ENCODE peak calls at places on chromosome 4, in five cellular contexts. U is IMR-90, A is A549, P is HepG2, C is H1. D is an unnamed sample.

GRCh38 chr4:179624768-179625181 is 2182.5 kb upstream of the AGA start:
- DNase-seq in U (peak), A (no peak), P (no peak), C (no peak), D (no peak)

GRCh38 chr4:9969526-9970398 is 51.5 kb downstream of the SLC2A9 start:
- DNase-seq in U (no peak), A (no peak), P (no peak), C (no peak), D (no peak)

GRCh38 chr4:158835456-158836369 is 66.9 kb downstream of the FNIP2 start:
- DNase-seq in U (no peak), A (no peak), P (no peak), C (no peak), D (peak)

GRCh38 chr4:169791064-169791463 is 33.3 kb upstream of the HPF1 start:
- DNase-seq in U (no peak), A (peak), P (no peak), C (no peak), D (no peak)

GRCh38 chr4:113987382-113987930 is 8.0 kb upstream of the ARSJ start:
- DNase-seq in U (no peak), A (no peak), P (no peak), C (peak), D (no peak)

GRCh38 chr4:38242110-38242509 is 281.9 kb downstream of the PTTG2 start:
- DNase-seq in U (no peak), A (no peak), P (no peak), C (no peak), D (no peak)

GRCh38 chr4:178462710-178463109 is 1020.5 kb upstream of the AGA start:
- DNase-seq in U (no peak), A (no peak), P (no peak), C (no peak), D (no peak)

GRCh38 chr4:87209696-87210095 is 10.7 kb downstream of the KLHL8 start:
- DNase-seq in U (no peak), A (no peak), P (no peak), C (no peak), D (no peak)

GRCh38 chr4:55876387-55876786 is 22.9 kb downstream of the EXOC1 start:
- DNase-seq in U (no peak), A (no peak), P (no peak), C (no peak), D (no peak)

GRCh38 chr4:155007660-155008176 is 200.7 kb upstream of the NPY2R start:
- DNase-seq in U (no peak), A (no peak), P (no peak), C (no peak), D (no peak)

GRCh38 chr4:48746608-48747374 is 33.3 kb downstream of the FRYL start:
- DNase-seq in U (no peak), A (no peak), P (no peak), C (no peak), D (no peak)

GRCh38 chr4:64584981-64585557 is 175.8 kb upstream of the TECRL start:
- DNase-seq in U (peak), A (peak), P (peak), C (no peak), D (peak)
- TF ChIP-seq USF2 in U (no peak), A (no peak), P (no peak), C (no peak), D (no peak)

DNA sequence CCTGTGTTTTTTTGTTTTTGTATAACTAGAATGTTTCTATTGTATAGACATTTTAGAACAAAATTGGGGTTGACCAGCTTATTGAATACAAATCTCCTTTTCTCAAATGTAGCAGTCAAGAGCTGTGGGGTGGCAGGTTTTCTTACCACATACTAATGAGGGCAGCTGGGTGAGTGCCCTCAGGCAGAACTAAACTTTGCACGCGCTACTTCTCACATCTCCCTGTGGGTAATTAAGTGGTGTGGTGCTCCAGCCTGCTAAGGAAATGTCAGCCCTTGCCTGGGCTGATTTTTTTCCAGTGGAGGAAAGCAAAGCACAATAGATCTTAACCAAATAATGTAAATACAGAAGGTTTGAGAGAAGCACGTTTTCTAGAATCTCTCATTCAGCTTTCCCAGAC is 717.6 kb upstream of the TENM3 start:
- DNase-seq in U (no peak), A (no peak), P (no peak), C (no peak), D (no peak)
- TF ChIP-seq USF2 in U (no peak), A (no peak), P (no peak), C (no peak), D (no peak)

DNA sequence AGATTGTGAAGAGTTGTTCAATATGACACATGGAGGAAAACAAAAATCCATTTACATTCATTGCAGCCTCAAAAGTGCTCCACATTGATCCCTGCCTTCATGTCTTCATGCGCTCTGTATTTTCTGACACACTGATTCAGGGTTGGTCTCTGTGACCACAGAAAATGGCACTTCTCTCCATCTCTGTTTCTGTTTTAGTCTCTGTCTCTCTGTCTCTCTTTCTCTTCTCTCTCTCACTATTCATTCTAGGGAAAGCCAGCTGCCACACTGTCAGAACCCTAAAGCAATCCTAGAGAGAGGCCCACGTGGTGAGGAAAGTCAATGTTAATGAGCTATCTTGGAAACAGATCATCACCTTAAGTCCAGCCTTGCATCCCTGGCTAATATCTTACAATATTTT is 2238.4 kb downstream of the PCDH7 start:
- DNase-seq in U (no peak), A (no peak), P (no peak), C (no peak), D (no peak)
- TF ChIP-seq USF2 in U (no peak), A (no peak), P (no peak), C (no peak), D (no peak)

GRCh38 chr4:147734496-147734895 is 2.6 kb downstream of the ARHGAP10 start:
- DNase-seq in U (no peak), A (no peak), P (no peak), C (no peak), D (no peak)

GRCh38 chr4:147737623-147738022 is 5.7 kb downstream of the ARHGAP10 start:
- DNase-seq in U (no peak), A (no peak), P (no peak), C (no peak), D (no peak)

GRCh38 chr4:147735413-147736301 is 3.8 kb downstream of the ARHGAP10 start:
- DNase-seq in U (no peak), A (no peak), P (no peak), C (no peak), D (no peak)

GRCh38 chr4:147733614-147734344 is 1.9 kb downstream of the ARHGAP10 start:
- DNase-seq in U (peak), A (no peak), P (no peak), C (no peak), D (no peak)

DNA sequence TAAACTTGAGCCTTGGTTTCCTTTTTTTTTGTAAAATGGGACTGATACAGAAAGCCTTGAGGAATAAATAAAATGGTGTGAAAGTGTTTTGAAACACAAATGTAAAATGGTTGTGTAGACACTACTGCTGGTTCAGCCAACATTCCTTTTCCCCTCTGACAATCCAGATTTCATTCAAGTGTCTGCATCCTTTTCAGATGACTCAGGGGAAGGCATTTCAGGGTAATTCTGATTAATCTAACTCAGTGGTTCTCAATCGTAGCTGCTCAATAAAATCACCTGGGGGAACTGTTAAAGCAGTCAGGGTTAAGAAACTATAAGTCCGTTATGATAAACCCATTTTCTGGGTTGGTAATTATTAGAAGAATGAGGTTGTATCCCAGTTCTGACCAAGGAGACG is 4.6 kb downstream of the ARHGAP10 start:
- DNase-seq in U (peak), A (no peak), P (no peak), C (no peak), D (no peak)
- TF ChIP-seq USF2 in U (no peak), A (no peak), P (no peak), C (no peak), D (no peak)